ENCODE peak calls at places on chromosomes 5 and 9, in nine cellular contexts. V is SK-MEL-5; B is COR-L47; Z is HS-5; K is stimulated activated CD4-positive, alpha-beta T cell treated with anti-CD3 and anti-CD28 coated beads, Interleukin-1b, Interleukin-23, amount 100 ng/mL, for 24 hours; W is ELF-1; R is HFFc6; X is AG10803; N is AG08396. I is an unnamed sample.

GRCh38 chr5:140637722-140638473 is 1.4 kb upstream of the TMCO6 start:
- DNase-seq in W (peak), X (no peak), K (no peak), R (no peak), Z (no peak), B (no peak), V (no peak), N (no peak), I (no peak)

GRCh38 chr5:116455061-116455460 is 119.6 kb downstream of the SEMA6A start:
- DNase-seq in V (no peak), B (no peak), K (no peak), W (no peak), R (peak), Z (no peak), X (peak), N (no peak), I (no peak)

GRCh38 chr9:7169717-7170348 is 412.1 kb downstream of the KDM4C start:
- DNase-seq in R (no peak), B (no peak), W (no peak), V (no peak), N (no peak), Z (no peak), X (peak), K (no peak), I (peak)

GRCh38 chr5:57538341-57538955 is 55.8 kb upstream of the ACTBL2 start:
- DNase-seq in N (peak), R (peak), W (no peak), K (no peak), V (peak), B (no peak), Z (peak), X (peak), I (no peak)

GRCh38 chr5:643811-644271 is 31.7 kb downstream of the CEP72 start:
- DNase-seq in N (no peak), R (no peak), B (no peak), W (no peak), K (no peak), V (peak), Z (no peak), X (no peak), I (no peak)

GRCh38 chr5:66882592-66883227 is 286.5 kb downstream of the MAST4 start:
- DNase-seq in Z (no peak), B (no peak), K (no peak), R (no peak), V (no peak), N (no peak), W (no peak), X (no peak), I (no peak)

GRCh38 chr9:4689687-4690104 is 10.3 kb downstream of the CDC37L1 start:
- DNase-seq in V (no peak), N (no peak), Z (no peak), B (no peak), X (peak), W (no peak), R (no peak), K (no peak), I (no peak)

GRCh38 chr9:114378883-114379282 is 8.9 kb downstream of the AKNA start:
- DNase-seq in R (no peak), Z (no peak), W (no peak), N (no peak), B (no peak), V (no peak), K (no peak), X (no peak), I (no peak)

GRCh38 chr5:142017832-142018427 is 5.1 kb upstream of the GNPDA1 start:
- DNase-seq in Z (no peak), K (no peak), X (peak), B (no peak), W (no peak), N (no peak), R (no peak), V (no peak), I (no peak)

GRCh38 chr9:112553256-112553826 is 66.7 kb downstream of the KIAA1958 start:
- DNase-seq in N (no peak), B (no peak), X (no peak), R (no peak), W (no peak), K (no peak), Z (no peak), V (no peak), I (no peak)

GRCh38 chr5:63310644-63311043 is 651.6 kb downstream of the HTR1A start:
- DNase-seq in N (no peak), X (no peak), R (no peak), K (no peak), B (no peak), V (no peak), Z (no peak), W (no peak), I (no peak)

GRCh38 chr5:1190296-1190695 is 11.1 kb upstream of the SLC6A19 start:
- DNase-seq in B (no peak), Z (no peak), K (no peak), N (no peak), W (no peak), X (no peak), R (no peak), V (no peak), I (no peak)

GRCh38 chr5:151239237-151239861 is 13.6 kb upstream of the GM2A start:
- DNase-seq in K (peak), N (peak), B (peak), R (peak), Z (no peak), W (peak), X (peak), V (peak), I (peak)

GRCh38 chr9:71209890-71210289 is 88.5 kb upstream of the TRPM3 start:
- DNase-seq in W (no peak), N (no peak), R (no peak), Z (no peak), B (no peak), V (peak), X (no peak), K (no peak), I (no peak)

GRCh38 chr9:36317766-36318165 is 59.5 kb upstream of the GNE start:
- DNase-seq in X (no peak), V (peak), K (no peak), R (no peak), B (peak), W (peak), N (no peak), Z (no peak), I (no peak)

GRCh38 chr5:157994271-157994691 is 135.3 kb upstream of the CLINT1 start:
- DNase-seq in R (no peak), K (no peak), N (no peak), W (no peak), Z (no peak), B (no peak), V (no peak), X (no peak), I (no peak)

GRCh38 chr5:37771731-37772130 is 68.1 kb downstream of the GDNF start:
- DNase-seq in X (peak), B (no peak), Z (peak), W (peak), K (no peak), V (peak), R (peak), N (peak), I (no peak)

GRCh38 chr5:119400248-119400647 is 44.4 kb downstream of the TNFAIP8 start:
- DNase-seq in N (no peak), B (no peak), V (no peak), R (peak), Z (no peak), K (no peak), W (no peak), X (no peak), I (no peak)

GRCh38 chr9:87270241-87271234 is 227.1 kb upstream of the DAPK1 start:
- DNase-seq in X (peak), Z (no peak), K (no peak), V (peak), B (no peak), W (no peak), N (no peak), R (peak), I (no peak)